ENCODE peak calls at places on chromosomes 12 and 14, in six cellular contexts. Z is uterus, Q is cardiac muscle cell, A is IMR-90, U is sigmoid colon, E is body of pancreas. W is an unnamed sample.

GRCh38 chr14:81366259-81366658 is 33.9 kb downstream of the STON2 start:
- DNase-seq in E (no peak), A (no peak), U (no peak), Z (no peak), Q (no peak), W (peak; percentile 18)

GRCh38 chr12:65615091-65615490 is 209.2 kb upstream of the HMGA2 start:
- DNase-seq in Q (peak; percentile 84), U (no peak), E (no peak), A (peak; percentile 98), Z (no peak), W (no peak)

GRCh38 chr12:31732926-31733548 is 4.2 kb upstream of the AMN1 start:
- DNase-seq in U (no peak), E (no peak), Q (peak; percentile 80), Z (no peak), A (peak; percentile 83), W (no peak)

GRCh38 chr12:84969226-84969625 is 56.6 kb upstream of the SLC6A15 start:
- DNase-seq in E (no peak), Z (no peak), A (no peak), U (no peak), Q (no peak), W (no peak)

GRCh38 chr14:78417532-78417931 is 247.4 kb downstream of the NRXN3 start:
- DNase-seq in Q (no peak), Z (no peak), E (no peak), U (no peak), A (no peak), W (no peak)

GRCh38 chr12:25866586-25867378 is 91.7 kb upstream of the RASSF8 start:
- DNase-seq in A (no peak), E (no peak), Q (no peak), Z (no peak), U (no peak), W (peak; percentile 85)

GRCh38 chr12:54141534-54142475 is 47.0 kb downstream of the SMUG1 start:
- DNase-seq in Z (peak; percentile 29), U (no peak), A (no peak), E (no peak), Q (peak; percentile 26), W (no peak)

GRCh38 chr14:69643430-69644200 is 32.2 kb downstream of the SUSD6 start:
- DNase-seq in A (peak; percentile 84), Z (peak; percentile 56), Q (no peak), U (peak; percentile 79), E (peak; percentile 83), W (no peak)

GRCh38 chr12:124994435-124994975 is 1.1 kb downstream of the BRI3BP start:
- DNase-seq in Z (no peak), U (no peak), A (no peak), E (peak; percentile 19), Q (peak; percentile 6), W (no peak)

GRCh38 chr12:68733661-68734071 is 12.3 kb upstream of the SLC35E3 start:
- DNase-seq in U (no peak), Q (peak; percentile 45), A (peak; percentile 85), E (no peak), Z (no peak), W (no peak)

GRCh38 chr12:124411291-124411878 is 116.5 kb downstream of the RFLNA start:
- DNase-seq in U (peak; percentile 96), A (peak; percentile 96), Q (peak; percentile 95), Z (peak; percentile 93), E (no peak), W (peak; percentile 44)

GRCh38 chr14:51621654-51622053 is 30.1 kb upstream of the FRMD6 start:
- DNase-seq in Q (no peak), A (no peak), Z (no peak), U (no peak), E (no peak), W (no peak)

GRCh38 chr12:3421599-3421998 is 69.4 kb upstream of the PRMT8 start:
- DNase-seq in Q (no peak), E (no peak), Z (no peak), U (no peak), A (no peak), W (no peak)

GRCh38 chr12:111993290-111994150 is 19.4 kb downstream of the TMEM116 start:
- DNase-seq in E (no peak), Q (no peak), U (no peak), Z (no peak), A (no peak), W (no peak)

GRCh38 chr12:53327435-53328042 is 6.1 kb upstream of the AAAS start:
- DNase-seq in A (no peak), Z (no peak), E (no peak), Q (peak; percentile 48), U (no peak), W (no peak)

GRCh38 chr12:53389702-53390101 is 9.7 kb downstream of the SP1 start:
- DNase-seq in Z (peak; percentile 51), A (no peak), Q (no peak), E (no peak), U (peak; percentile 62), W (no peak)

GRCh38 chr14:25003537-25003936 is 46.4 kb downstream of the STXBP6 start:
- DNase-seq in U (no peak), E (no peak), Z (no peak), Q (peak; percentile 29), A (peak; percentile 26), W (no peak)

GRCh38 chr14:75295491-75296338 is 17.1 kb downstream of the FOS start:
- DNase-seq in A (peak; percentile 64), E (peak; percentile 86), Q (peak; percentile 90), U (peak; percentile 93), Z (peak; percentile 83), W (peak; percentile 77)

GRCh38 chr12:115623764-115624334 is 653.6 kb downstream of the MED13L start:
- DNase-seq in Z (no peak), U (no peak), Q (peak; percentile 11), A (no peak), E (no peak), W (no peak)

GRCh38 chr14:84482256-84483071 is 1047.5 kb upstream of the FLRT2 start:
- DNase-seq in U (no peak), A (peak; percentile 75), Z (no peak), E (no peak), Q (peak; percentile 66), W (no peak)

GRCh38 chr12:16920451-16920850 is 314.5 kb upstream of the LMO3 start:
- DNase-seq in Q (no peak), E (no peak), A (no peak), U (no peak), Z (no peak), W (no peak)

GRCh38 chr14:35257809-35258208 is 34.4 kb upstream of the PSMA6 start:
- DNase-seq in E (no peak), Z (no peak), Q (peak; percentile 78), U (no peak), A (peak; percentile 55), W (no peak)

GRCh38 chr12:95257541-95257940 is 39.9 kb downstream of the VEZT start:
- DNase-seq in Q (no peak), Z (no peak), A (peak; percentile 44), U (no peak), E (no peak), W (no peak)

GRCh38 chr14:103028161-103028767 is 29.1 kb downstream of the CDC42BPB start:
- DNase-seq in E (no peak), Q (no peak), Z (no peak), U (no peak), A (no peak), W (no peak)

GRCh38 chr12:109777544-109777943 is 55.7 kb downstream of the TRPV4 start:
- DNase-seq in E (no peak), Q (peak; percentile 13), U (no peak), Z (no peak), A (peak; percentile 10), W (peak; percentile 73)

GRCh38 chr12:9244894-9245293 is 36.7 kb upstream of the PZP start:
- DNase-seq in E (peak; percentile 26), Q (no peak), Z (peak; percentile 28), A (no peak), U (no peak), W (no peak)

GRCh38 chr14:20377171-20377570 is 33.7 kb downstream of the PARP2 start:
- DNase-seq in E (no peak), U (no peak), Z (no peak), Q (no peak), A (no peak), W (no peak)

GRCh38 chr14:20381341-20381740 is 32.0 kb downstream of the TEP1 start:
- DNase-seq in Z (no peak), E (no peak), Q (no peak), A (no peak), U (no peak), W (peak; percentile 62)

GRCh38 chr14:20383032-20383431 is 30.3 kb downstream of the TEP1 start:
- DNase-seq in U (peak; percentile 60), E (no peak), Q (no peak), Z (no peak), A (no peak), W (no peak)

GRCh38 chr14:20382526-20382925 is 30.8 kb downstream of the TEP1 start:
- DNase-seq in U (no peak), Q (no peak), A (no peak), Z (no peak), E (no peak), W (no peak)

GRCh38 chr14:20379743-20380142 is 33.6 kb downstream of the TEP1 start:
- DNase-seq in Q (no peak), A (no peak), U (no peak), E (no peak), Z (no peak), W (no peak)
- H3K36me3 ChIP-seq in Q (peaks cover 49% of the 10 kb centered on the region), A (peaks cover 83% of the 10 kb centered on the region), U (peaks cover 100% of the 10 kb centered on the region), E (peaks cover 73% of the 10 kb centered on the region), Z (no peaks in the 10 kb centered on the region), W (peaks cover 87% of the 10 kb centered on the region)

GRCh38 chr12:88406905-88407304 is 173.4 kb downstream of the KITLG start:
- DNase-seq in Q (no peak), A (no peak), E (no peak), U (no peak), Z (no peak), W (no peak)

GRCh38 chr12:88399811-88400210 is 180.5 kb downstream of the KITLG start:
- DNase-seq in E (no peak), A (no peak), Z (no peak), U (no peak), Q (no peak), W (no peak)

GRCh38 chr12:88400302-88400701 is 180.0 kb downstream of the KITLG start:
- DNase-seq in A (no peak), E (no peak), U (no peak), Q (no peak), Z (no peak), W (no peak)

DNA sequence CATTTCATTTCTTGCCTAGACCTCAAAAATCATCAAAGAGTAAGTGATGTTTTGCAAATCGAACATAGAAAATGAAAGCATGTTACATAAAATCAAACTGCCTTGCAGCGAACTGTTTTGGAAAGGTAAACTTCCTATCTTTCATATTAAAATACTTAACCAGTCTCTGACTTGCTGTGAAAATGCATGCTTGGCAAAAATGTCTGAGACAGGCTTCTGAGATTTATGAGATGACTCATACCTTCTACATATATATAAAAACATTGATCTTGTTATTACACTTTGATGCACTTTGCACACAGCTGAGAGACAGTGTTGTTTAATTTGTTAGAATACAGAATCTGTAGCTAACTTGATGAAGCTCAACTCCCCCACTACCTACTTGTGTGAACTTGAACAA is 179.1 kb downstream of the KITLG start:
- DNase-seq in Z (no peak), A (peak; percentile 58), Q (no peak), U (no peak), E (no peak), W (no peak)
- H3K27ac ChIP-seq in Z (no peak overlapping the region), A (no peak overlapping the region), Q (no peak overlapping the region), U (peak overlapping the region; percentile 13), E (no peak overlapping the region), W (no peak overlapping the region)

GRCh38 chr14:49880267-49881064 is 12.4 kb upstream of the ARF6 start:
- DNase-seq in U (no peak), Q (no peak), E (no peak), Z (no peak), A (no peak), W (no peak)
- H3K9me3 ChIP-seq in U (no peaks in the 10 kb centered on the region), Q (no peaks in the 10 kb centered on the region), E (no peaks in the 10 kb centered on the region), Z (no peaks in the 10 kb centered on the region), A (no peaks in the 10 kb centered on the region), W (no peaks in the 10 kb centered on the region)

GRCh38 chr14:55062517-55063351 is 11.3 kb downstream of the MAPK1IP1L start:
- DNase-seq in Q (no peak), U (no peak), Z (no peak), A (no peak), E (no peak), W (no peak)
- H3K36me3 ChIP-seq in Q (peaks cover 45% of the 10 kb centered on the region), U (peaks cover 46% of the 10 kb centered on the region), Z (no peaks in the 10 kb centered on the region), A (peaks cover 34% of the 10 kb centered on the region), E (peaks cover 7% of the 10 kb centered on the region), W (peaks cover 59% of the 10 kb centered on the region)